ENCODE peak calls at places on chromosome 18, in ten cellular contexts. M is upper lobe of left lung, G is H1, J is GM23338, L is vagina, T is SK-N-SH, S is sigmoid colon, E is K562, U is endothelial cell of umbilical vein, P is GM12878. A is an unnamed sample.

GRCh38 chr18:69885841-69886531 is 61.7 kb downstream of the CD226 start:
- DNase-seq in M (no peak), G (no peak), J (no peak), L (no peak), T (no peak), S (no peak), E (no peak), U (no peak), P (peak; percentile 72), A (no peak)

GRCh38 chr18:40094441-40094840 is 1860.6 kb upstream of the PIK3C3 start:
- DNase-seq in M (no peak), G (no peak), J (no peak), L (no peak), T (no peak), S (no peak), E (no peak), U (no peak), P (no peak), A (no peak)

GRCh38 chr18:41456791-41457190 is 498.2 kb upstream of the PIK3C3 start:
- DNase-seq in M (no peak), G (no peak), J (no peak), L (no peak), T (no peak), S (no peak), E (no peak), U (no peak), P (no peak), A (no peak)

GRCh38 chr18:22273101-22274039 is 104.0 kb downstream of the GATA6 start:
- DNase-seq in M (no peak), G (no peak), J (no peak), L (no peak), T (no peak), S (no peak), E (no peak), U (no peak), P (no peak), A (no peak)

GRCh38 chr18:59631583-59632181 is 65.5 kb downstream of the CCBE1 start:
- DNase-seq in M (no peak), G (no peak), J (peak; percentile 76), L (no peak), T (peak; percentile 35), S (no peak), E (peak; percentile 9), U (peak; percentile 21), P (no peak), A (no peak)

GRCh38 chr18:32110005-32110404 is 18.3 kb downstream of the RNF138 start:
- DNase-seq in M (no peak), G (no peak), J (no peak), L (no peak), T (no peak), S (no peak), E (no peak), U (no peak), P (no peak), A (no peak)

GRCh38 chr18:36298113-36298701 is 694 bp downstream of the FHOD3 start:
- DNase-seq in M (peak; percentile 86), G (no peak), J (peak; percentile 72), L (peak; percentile 52), T (peak; percentile 80), S (no peak), E (no peak), U (no peak), P (no peak), A (no peak)

GRCh38 chr18:6975084-6975483 is 142.5 kb downstream of the LAMA1 start:
- DNase-seq in M (no peak), G (no peak), J (no peak), L (no peak), T (no peak), S (no peak), E (no peak), U (no peak), P (no peak), A (no peak)

DNA sequence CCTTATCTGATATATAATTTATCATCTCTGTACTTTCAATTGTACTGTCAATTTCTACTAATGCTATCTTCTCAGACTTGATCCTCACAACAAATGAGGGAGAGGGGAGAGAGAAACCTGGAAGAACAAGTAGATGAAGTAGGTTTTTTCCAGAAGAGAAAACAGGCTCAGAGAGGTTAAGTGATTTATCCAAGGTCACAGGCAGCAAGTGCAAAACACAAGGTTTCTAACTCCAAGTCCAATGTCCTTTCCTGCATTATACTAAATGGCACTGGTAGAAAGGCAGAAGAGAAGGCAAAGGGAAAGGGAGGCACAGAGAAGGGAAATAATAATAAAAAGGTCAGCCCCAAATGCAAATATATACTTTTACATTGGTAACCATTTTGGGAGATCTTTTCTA is 7.5 kb downstream of the MEX3C start:
- DNase-seq in M (no peak), G (no peak), J (no peak), L (no peak), T (no peak), S (no peak), E (no peak), U (no peak), P (no peak), A (no peak)
- H3K4me1 ChIP-seq in M (peaks cover 52% of the 10 kb centered on the region), G (peaks cover 16% of the 10 kb centered on the region), J (peaks cover 83% of the 10 kb centered on the region), L (peaks cover 74% of the 10 kb centered on the region), T (peaks cover 34% of the 10 kb centered on the region), S (peaks cover 26% of the 10 kb centered on the region), E (no peaks in the 10 kb centered on the region), U (peaks cover 39% of the 10 kb centered on the region), P (peaks cover 29% of the 10 kb centered on the region), A (peaks cover 8% of the 10 kb centered on the region)

GRCh38 chr18:45277870-45278269 is 337.4 kb upstream of the SLC14A2 start:
- DNase-seq in M (no peak), G (no peak), J (no peak), L (no peak), T (no peak), S (no peak), E (no peak), U (no peak), P (no peak), A (no peak)

GRCh38 chr18:45284174-45284573 is 331.1 kb upstream of the SLC14A2 start:
- DNase-seq in M (no peak), G (no peak), J (peak; percentile 22), L (no peak), T (no peak), S (no peak), E (no peak), U (no peak), P (no peak), A (no peak)

GRCh38 chr18:45282101-45282812 is 333.0 kb upstream of the SLC14A2 start:
- DNase-seq in M (no peak), G (no peak), J (no peak), L (no peak), T (no peak), S (no peak), E (peak; percentile 4), U (no peak), P (no peak), A (no peak)

GRCh38 chr18:45276878-45277277 is 338.4 kb upstream of the SLC14A2 start:
- DNase-seq in M (no peak), G (no peak), J (no peak), L (no peak), T (no peak), S (no peak), E (no peak), U (no peak), P (no peak), A (no peak)

DNA sequence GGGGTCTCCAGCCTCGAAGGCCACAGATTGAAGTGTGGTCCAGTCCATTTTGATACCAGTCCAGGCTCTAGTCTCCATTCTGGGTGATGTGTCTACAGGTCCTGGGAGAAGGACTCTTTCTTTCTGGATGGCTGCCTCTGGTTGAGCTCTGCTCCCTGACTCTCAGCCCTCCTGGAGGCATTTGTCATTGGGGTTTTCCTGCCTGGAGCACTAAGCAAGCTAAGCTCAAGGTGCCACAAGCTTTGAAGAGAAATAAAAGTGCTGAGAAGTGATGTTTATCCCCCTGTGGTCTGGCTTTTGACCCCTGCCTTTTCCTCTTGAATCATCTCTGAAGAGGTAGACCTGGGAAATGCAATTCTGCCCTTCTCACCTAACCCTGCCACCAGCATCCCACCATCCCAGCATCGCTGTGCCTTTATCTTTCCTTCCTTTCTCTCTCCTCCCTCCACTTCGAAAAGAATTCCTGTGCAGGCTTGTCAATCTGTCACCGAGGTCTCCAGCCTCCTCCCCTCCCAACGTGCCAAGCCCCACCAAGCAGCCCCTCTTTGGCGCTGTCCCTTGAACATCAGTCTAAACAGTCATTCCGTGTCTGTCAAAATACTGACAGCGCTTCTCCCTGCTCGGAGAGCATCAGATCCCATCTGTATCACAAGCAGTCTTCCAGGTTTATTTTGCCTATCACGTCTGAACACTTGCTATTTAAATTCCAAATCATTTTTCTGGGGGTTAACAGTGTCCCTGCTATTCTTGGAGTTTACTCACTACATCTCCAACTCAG is 334.6 kb upstream of the SLC14A2 start:
- DNase-seq in M (no peak), G (no peak), J (no peak), L (no peak), T (no peak), S (no peak), E (no peak), U (no peak), P (no peak), A (no peak)
- TF ChIP-seq POLR2AphosphoS5 in M (no peak), G (no peak), J (no peak), L (no peak), T (no peak), S (no peak), E (no peak), U (no peak), P (no peak), A (no peak)

DNA sequence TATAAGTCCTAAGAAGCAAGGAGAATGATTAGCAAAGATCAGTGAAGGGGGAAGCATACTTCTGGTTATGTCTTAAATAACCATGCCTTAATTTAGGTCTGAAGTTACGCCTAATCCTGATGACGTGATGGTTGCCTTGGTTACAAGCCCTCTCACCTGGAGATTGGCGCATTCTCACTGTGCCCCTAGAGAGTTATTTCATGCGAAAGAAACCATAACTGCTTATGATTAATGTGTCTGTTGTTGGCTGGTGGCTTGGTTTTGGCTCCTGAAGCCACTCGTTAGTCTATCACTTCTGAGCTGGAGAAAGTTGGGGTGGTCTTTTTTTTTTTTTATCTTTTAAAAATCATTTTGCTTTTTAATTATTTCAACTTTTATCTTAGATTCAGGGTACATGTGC is 47.0 kb downstream of the TNFRSF11A start:
- DNase-seq in M (no peak), G (no peak), J (no peak), L (no peak), T (no peak), S (no peak), E (no peak), U (no peak), P (peak; percentile 79), A (no peak)
- H3K36me3 ChIP-seq in M (no peaks in the 10 kb centered on the region), G (peaks cover 18% of the 10 kb centered on the region), J (no peaks in the 10 kb centered on the region), L (no peaks in the 10 kb centered on the region), T (no peaks in the 10 kb centered on the region), S (no peaks in the 10 kb centered on the region), E (no peaks in the 10 kb centered on the region), U (no peaks in the 10 kb centered on the region), P (no peaks in the 10 kb centered on the region), A (no peaks in the 10 kb centered on the region)

DNA sequence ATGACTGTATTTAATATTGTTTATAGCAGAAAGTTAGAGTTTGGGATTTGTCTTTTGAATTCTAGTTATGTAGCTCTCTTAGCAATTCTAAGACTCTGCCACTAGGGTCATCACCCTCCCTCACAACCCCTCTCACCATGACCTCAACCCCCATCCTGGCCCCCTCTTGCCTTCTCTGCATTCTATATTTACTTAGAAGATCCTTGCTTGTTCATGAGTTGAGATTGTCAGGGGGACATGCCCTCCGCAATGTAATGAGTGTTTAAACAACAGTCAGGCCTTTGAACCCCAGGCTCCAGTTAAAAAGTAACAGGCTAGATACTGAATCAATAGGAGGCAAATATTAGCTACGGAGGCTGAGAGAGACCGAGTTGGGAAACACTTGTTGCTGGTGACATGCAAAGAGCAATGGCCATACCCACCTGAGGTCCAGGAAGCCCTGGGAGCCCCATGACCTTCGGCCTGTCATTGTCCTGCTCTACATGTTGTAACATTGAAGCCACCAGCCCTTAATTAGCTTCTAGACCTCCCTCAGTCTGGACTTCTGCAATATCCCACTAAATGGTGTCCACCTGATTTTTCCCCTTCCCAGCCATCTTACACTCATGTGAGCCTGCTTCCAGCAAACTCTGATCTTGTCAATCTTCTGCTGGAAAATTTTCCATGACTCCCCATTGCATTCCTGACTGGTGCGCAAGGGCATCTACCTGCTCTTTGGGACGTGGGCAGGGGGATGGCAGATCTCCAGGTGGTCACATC is 221.1 kb downstream of the ALPK2 start:
- DNase-seq in M (no peak), G (no peak), J (no peak), L (no peak), T (no peak), S (no peak), E (no peak), U (no peak), P (no peak), A (no peak)
- H3K4me1 ChIP-seq in M (peaks cover 4% of the 10 kb centered on the region), G (no peaks in the 10 kb centered on the region), J (no peaks in the 10 kb centered on the region), L (peaks cover 5% of the 10 kb centered on the region), T (no peaks in the 10 kb centered on the region), S (peaks cover 8% of the 10 kb centered on the region), E (no peaks in the 10 kb centered on the region), U (no peaks in the 10 kb centered on the region), P (no peaks in the 10 kb centered on the region), A (no peaks in the 10 kb centered on the region)

A was measured in prostate gland.